ENCODE peak calls at places on chromosomes 7 and 10, in four cellular contexts. A is fibroblast of mammary gland, L is psoas muscle, Q is brain microvascular endothelial cell. G is an unnamed sample.

GRCh38 chr7:151671514-151671913 is 151.8 kb upstream of the RHEB start:
- DNase-seq in Q (no peak), A (no peak), L (no peak), G (no peak)

GRCh38 chr10:24866615-24867583 is 85.5 kb downstream of the PRTFDC1 start:
- DNase-seq in L (no peak), A (peak), Q (peak), G (no peak)

GRCh38 chr7:50978633-50979215 is 196.0 kb upstream of the GRB10 start:
- DNase-seq in A (peak), L (no peak), Q (peak), G (no peak)

GRCh38 chr10:95835149-95835860 is 72.5 kb upstream of the CC2D2B start:
- DNase-seq in Q (no peak), A (no peak), L (no peak), G (no peak)

GRCh38 chr7:98641646-98642489 is 24.8 kb downstream of the NPTX2 start:
- DNase-seq in L (no peak), Q (no peak), A (no peak), G (no peak)

GRCh38 chr10:129341131-129341530 is 125.9 kb upstream of the MGMT start:
- DNase-seq in L (no peak), A (no peak), Q (no peak), G (no peak)

GRCh38 chr10:33183658-33184057 is 150.8 kb downstream of the NRP1 start:
- DNase-seq in A (peak), L (no peak), Q (no peak), G (no peak)

GRCh38 chr10:99329238-99329890 is at the start of gene CNNM1:
- DNase-seq in L (peak), Q (no peak), A (peak), G (peak)

GRCh38 chr10:65294329-65294728 is 1631.5 kb upstream of the LRRTM3 start:
- DNase-seq in L (no peak), A (no peak), Q (no peak), G (no peak)

GRCh38 chr10:32985781-32986350 is 27.8 kb upstream of the ITGB1 start:
- DNase-seq in L (no peak), A (peak), Q (peak), G (no peak)

GRCh38 chr10:31030800-31031199 is 865 bp downstream of the ZNF438 start:
- DNase-seq in A (no peak), Q (no peak), L (no peak), G (no peak)

GRCh38 chr7:125423444-125424155 is 494.0 kb upstream of the POT1 start:
- DNase-seq in Q (peak), A (peak), L (no peak), G (no peak)

GRCh38 chr10:99977916-99978315 is 31.8 kb downstream of the DNMBP start:
- DNase-seq in A (no peak), Q (no peak), L (no peak), G (no peak)

GRCh38 chr7:22576941-22577927 is 77.2 kb upstream of the STEAP1B start:
- DNase-seq in A (peak), Q (peak), L (no peak), G (no peak)

GRCh38 chr10:19983880-19984279 is 167.6 kb downstream of the PLXDC2 start:
- DNase-seq in L (no peak), A (no peak), Q (no peak), G (no peak)

GRCh38 chr7:142298009-142298408 is 40.2 kb upstream of the PRSS58 start:
- DNase-seq in A (peak), Q (no peak), L (no peak), G (no peak)

GRCh38 chr7:135204876-135205275 is 6.5 kb downstream of the WDR91 start:
- DNase-seq in Q (no peak), A (no peak), L (no peak), G (no peak)

GRCh38 chr10:11068861-11069633 is 51.4 kb downstream of the CELF2 start:
- DNase-seq in L (no peak), A (peak), Q (no peak), G (no peak)

GRCh38 chr7:150450491-150450992 is at the start of gene GIMAP8:
- DNase-seq in L (peak), A (no peak), Q (no peak), G (no peak)

GRCh38 chr7:39921505-39922250 is 28.4 kb upstream of the CDK13 start:
- DNase-seq in L (no peak), Q (no peak), A (no peak), G (no peak)

GRCh38 chr10:8183241-8183704 is 128.8 kb downstream of the GATA3 start:
- DNase-seq in A (no peak), L (no peak), Q (no peak), G (no peak)

GRCh38 chr10:78407009-78407711 is 373.5 kb downstream of the RPS24 start:
- DNase-seq in A (peak), Q (peak), L (peak), G (peak)

GRCh38 chr10:91345716-91346115 is 64.4 kb upstream of the HECTD2 start:
- DNase-seq in Q (no peak), L (no peak), A (peak), G (no peak)

GRCh38 chr7:126856691-126857291 is 395.9 kb downstream of the GRM8 start:
- DNase-seq in Q (no peak), A (peak), L (no peak), G (no peak)

GRCh38 chr7:18667466-18667865 is 171.9 kb downstream of the HDAC9 start:
- DNase-seq in L (no peak), Q (peak), A (peak), G (no peak)

GRCh38 chr7:104363355-104363754 is 35.0 kb downstream of the LHFPL3 start:
- DNase-seq in Q (no peak), A (no peak), L (no peak), G (no peak)

GRCh38 chr10:123926401-123927264 is 35.0 kb upstream of the CPXM2 start:
- DNase-seq in Q (peak), A (peak), L (no peak), G (no peak)

GRCh38 chr7:134368851-134369533 is 52.3 kb upstream of the SLC35B4 start:
- DNase-seq in L (no peak), Q (peak), A (peak), G (no peak)

GRCh38 chr10:100825325-100825875 is 80.0 kb downstream of the PAX2 start:
- DNase-seq in Q (no peak), A (no peak), L (no peak), G (no peak)

GRCh38 chr10:7151538-7151937 is 259.3 kb downstream of the SFMBT2 start:
- DNase-seq in L (no peak), Q (no peak), A (no peak), G (no peak)

GRCh38 chr7:30159698-30160143 is 24.9 kb downstream of the MTURN start:
- DNase-seq in Q (peak), A (peak), L (no peak), G (no peak)

GRCh38 chr10:110919349-110919931 is at the start of gene SHOC2:
- DNase-seq in A (no peak), L (peak), Q (no peak), G (peak)

GRCh38 chr7:55474944-55475911 is 97.1 kb downstream of the VOPP1 start:
- DNase-seq in Q (no peak), L (no peak), A (no peak), G (no peak)

GRCh38 chr10:34403512-34403911 is 411.6 kb downstream of the PARD3 start:
- DNase-seq in A (peak), L (no peak), Q (no peak), G (no peak)

GRCh38 chr10:73095479-73096021 is 1.1 kb downstream of the P4HA1 start:
- DNase-seq in A (peak), Q (peak), L (no peak), G (no peak)

GRCh38 chr7:45646996-45647411 is 72.8 kb downstream of the ADCY1 start:
- DNase-seq in L (no peak), Q (peak), A (peak), G (no peak)
- TF ChIP-seq CTCF in L (no peak), Q (no peak), A (no peak), G (no peak)

GRCh38 chr7:47432988-47433895 is 148.7 kb downstream of the TNS3 start:
- DNase-seq in L (no peak), A (no peak), Q (no peak), G (no peak)

GRCh38 chr7:47438411-47439029 is 143.4 kb downstream of the TNS3 start:
- DNase-seq in Q (no peak), A (no peak), L (no peak), G (no peak)

GRCh38 chr7:47440320-47440719 is 141.6 kb downstream of the TNS3 start:
- DNase-seq in Q (no peak), L (no peak), A (no peak), G (no peak)

GRCh38 chr7:47439181-47439667 is 142.7 kb downstream of the TNS3 start:
- DNase-seq in Q (no peak), L (no peak), A (no peak), G (no peak)

DNA sequence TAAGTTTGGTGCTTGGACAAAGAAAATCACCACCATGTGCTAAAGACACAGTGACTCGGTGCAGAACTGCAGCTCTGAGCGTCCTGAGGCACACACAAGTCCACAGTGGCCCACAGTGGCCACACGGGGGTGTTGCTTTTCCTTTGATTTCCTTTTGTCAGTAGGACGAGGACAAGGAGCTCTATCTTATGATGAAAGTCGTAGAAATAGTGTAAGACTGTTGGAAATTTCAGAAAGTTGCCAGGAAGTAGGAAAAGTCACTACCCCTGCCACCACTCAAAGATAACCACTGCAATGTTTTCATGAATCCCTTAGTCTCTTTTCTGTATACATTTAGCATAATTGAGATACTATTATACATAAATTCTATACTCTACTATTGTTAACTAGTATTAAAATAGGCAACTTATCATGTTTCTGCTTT is 146.0 kb downstream of the TNS3 start:
- DNase-seq in A (peak), Q (peak), L (peak), G (no peak)
- TF ChIP-seq CTCF in A (peak), Q (peak), L (peak), G (peak)

DNA sequence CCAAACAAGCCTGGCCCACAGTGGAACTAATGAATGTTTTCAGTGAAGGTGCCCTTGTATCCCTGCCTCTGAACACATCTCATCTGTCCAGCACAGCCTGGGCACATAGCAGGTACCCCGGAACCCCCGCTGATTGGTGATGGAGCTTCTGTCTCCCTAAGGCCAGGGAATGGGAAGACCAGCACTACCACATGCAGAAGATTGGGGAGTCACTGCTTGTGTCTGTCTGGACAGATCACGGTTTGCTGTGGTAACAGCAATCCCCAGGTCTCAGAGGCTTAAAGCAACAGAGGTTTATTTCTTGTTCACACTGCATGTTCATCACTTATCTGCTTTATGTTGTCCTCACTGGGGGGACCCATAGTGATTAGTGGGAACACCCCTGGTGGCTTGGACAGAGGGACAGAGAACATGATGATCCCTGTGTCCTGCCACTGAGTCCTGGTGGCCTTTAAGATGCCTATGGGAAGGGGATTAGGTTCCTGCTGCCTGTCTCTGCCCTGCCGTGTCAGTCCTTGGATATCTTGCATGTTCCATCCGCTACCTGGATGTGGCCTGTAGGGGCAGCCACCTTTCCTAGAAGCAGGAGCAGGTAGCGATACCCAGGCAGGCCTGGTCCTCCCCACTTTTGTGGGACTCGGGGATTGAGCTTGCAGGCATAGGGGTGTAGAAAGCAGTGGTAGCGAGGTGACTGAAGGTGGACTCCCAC is 3.6 kb downstream of the TSPAN14 start:
- DNase-seq in Q (no peak), L (no peak), A (no peak), G (no peak)
- TF ChIP-seq CTCF in Q (peak), L (no peak), A (no peak), G (no peak)

GRCh38 chr7:818031-818699 is 14.1 kb upstream of the SUN1 start:
- DNase-seq in Q (peak), L (no peak), A (peak), G (no peak)
- TF ChIP-seq CTCF in Q (peak), L (peak), A (peak), G (peak)

DNA sequence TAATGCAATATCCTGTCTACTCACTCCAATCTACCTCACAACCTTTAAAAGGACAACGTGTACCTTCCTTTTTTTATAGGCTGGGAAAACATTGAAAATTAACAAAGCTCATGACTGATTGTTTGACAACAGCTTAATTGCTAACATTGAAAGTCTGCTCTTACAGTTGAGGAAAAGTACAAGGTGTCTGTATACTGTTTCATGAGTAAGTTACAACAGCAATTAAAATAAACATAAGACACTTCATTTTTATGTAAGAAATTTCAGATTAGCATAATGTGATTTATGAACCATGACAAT is 28.6 kb upstream of the NCAPG2 start:
- DNase-seq in Q (no peak), A (no peak), L (no peak), G (no peak)
- TF ChIP-seq CTCF in Q (no peak), A (no peak), L (no peak), G (no peak)

G was measured in mesothelial cell of epicardium.